ENCODE peak calls at places on chromosomes 11 and 22, in eight cellular contexts. One of them, this sample, is unnamed.
A peak's percentile ranks its signal among the peaks of the same experiment; 100 is the strongest.

GRCh38 chr22:49959782-49960158 is 802 bp upstream of the PIM3 start:
- DNase-seq in HFF-Myc: no peak
- DNase-seq in pancreas: peak; percentile 78
- DNase-seq in upper lobe of right lung: no peak
- DNase-seq in IMR-90: no peak
- DNase-seq in choroid plexus epithelial cell: peak; percentile 15
- DNase-seq in suprapubic skin: peak; percentile 86
- DNase-seq in Caco-2: no peak
- DNase-seq in this sample: no peak

GRCh38 chr11:122649133-122649532 is 6.4 kb upstream of the UBASH3B start:
- DNase-seq in HFF-Myc: no peak
- DNase-seq in pancreas: no peak
- DNase-seq in upper lobe of right lung: no peak
- DNase-seq in IMR-90: no peak
- DNase-seq in choroid plexus epithelial cell: peak; percentile 53
- DNase-seq in suprapubic skin: no peak
- DNase-seq in Caco-2: no peak
- DNase-seq in this sample: no peak

GRCh38 chr11:68200639-68201038 is 12.5 kb downstream of the KMT5B start:
- DNase-seq in HFF-Myc: no peak
- DNase-seq in pancreas: no peak
- DNase-seq in upper lobe of right lung: no peak
- DNase-seq in IMR-90: peak; percentile 81
- DNase-seq in choroid plexus epithelial cell: peak; percentile 50
- DNase-seq in suprapubic skin: no peak
- DNase-seq in Caco-2: no peak
- DNase-seq in this sample: no peak

GRCh38 chr11:58613228-58613627 is 9.2 kb upstream of the CNTF start:
- DNase-seq in HFF-Myc: no peak
- DNase-seq in pancreas: no peak
- DNase-seq in upper lobe of right lung: no peak
- DNase-seq in IMR-90: no peak
- DNase-seq in choroid plexus epithelial cell: no peak
- DNase-seq in suprapubic skin: no peak
- DNase-seq in Caco-2: no peak
- DNase-seq in this sample: no peak

GRCh38 chr22:19871845-19872778 is 17.4 kb upstream of the GNB1L start:
- DNase-seq in HFF-Myc: no peak
- DNase-seq in pancreas: no peak
- DNase-seq in upper lobe of right lung: peak; percentile 50
- DNase-seq in IMR-90: no peak
- DNase-seq in choroid plexus epithelial cell: no peak
- DNase-seq in suprapubic skin: peak; percentile 60
- DNase-seq in Caco-2: no peak
- DNase-seq in this sample: no peak

GRCh38 chr11:390175-390574 is 3.8 kb upstream of the PKP3 start:
- DNase-seq in HFF-Myc: no peak
- DNase-seq in pancreas: peak; percentile 49
- DNase-seq in upper lobe of right lung: no peak
- DNase-seq in IMR-90: no peak
- DNase-seq in choroid plexus epithelial cell: no peak
- DNase-seq in suprapubic skin: no peak
- DNase-seq in Caco-2: no peak
- DNase-seq in this sample: no peak

GRCh38 chr22:35601743-35602633 is 15.1 kb downstream of the MB start:
- DNase-seq in HFF-Myc: no peak
- DNase-seq in pancreas: no peak
- DNase-seq in upper lobe of right lung: peak; percentile 73
- DNase-seq in IMR-90: peak; percentile 72
- DNase-seq in choroid plexus epithelial cell: peak; percentile 89
- DNase-seq in suprapubic skin: no peak
- DNase-seq in Caco-2: no peak
- DNase-seq in this sample: no peak

GRCh38 chr11:101030015-101030414 is 99.6 kb downstream of the PGR start:
- DNase-seq in HFF-Myc: no peak
- DNase-seq in pancreas: no peak
- DNase-seq in upper lobe of right lung: no peak
- DNase-seq in IMR-90: no peak
- DNase-seq in choroid plexus epithelial cell: peak; percentile 19
- DNase-seq in suprapubic skin: no peak
- DNase-seq in Caco-2: no peak
- DNase-seq in this sample: no peak

GRCh38 chr11:101860694-101861371 is 54.0 kb upstream of the CEP126 start:
- DNase-seq in HFF-Myc: peak; percentile 51
- DNase-seq in pancreas: peak; percentile 35
- DNase-seq in upper lobe of right lung: peak; percentile 56
- DNase-seq in IMR-90: peak; percentile 76
- DNase-seq in choroid plexus epithelial cell: peak; percentile 86
- DNase-seq in suprapubic skin: no peak
- DNase-seq in Caco-2: peak; percentile 79
- DNase-seq in this sample: no peak

GRCh38 chr11:75773595-75774353 is 5.2 kb downstream of the DGAT2 start:
- DNase-seq in HFF-Myc: no peak
- DNase-seq in pancreas: no peak
- DNase-seq in upper lobe of right lung: no peak
- DNase-seq in IMR-90: no peak
- DNase-seq in choroid plexus epithelial cell: no peak
- DNase-seq in suprapubic skin: no peak
- DNase-seq in Caco-2: no peak
- DNase-seq in this sample: no peak
- H3K4me3 ChIP-seq in HFF-Myc: no peak overlapping the region
- H3K4me3 ChIP-seq in pancreas: no peak overlapping the region
- H3K4me3 ChIP-seq in upper lobe of right lung: no peak overlapping the region
- H3K4me3 ChIP-seq in IMR-90: no peak overlapping the region
- H3K4me3 ChIP-seq in choroid plexus epithelial cell: no peak overlapping the region
- H3K4me3 ChIP-seq in suprapubic skin: no peak overlapping the region
- H3K4me3 ChIP-seq in Caco-2: no peak overlapping the region
- H3K4me3 ChIP-seq in this sample: no peak overlapping the region

DNA sequence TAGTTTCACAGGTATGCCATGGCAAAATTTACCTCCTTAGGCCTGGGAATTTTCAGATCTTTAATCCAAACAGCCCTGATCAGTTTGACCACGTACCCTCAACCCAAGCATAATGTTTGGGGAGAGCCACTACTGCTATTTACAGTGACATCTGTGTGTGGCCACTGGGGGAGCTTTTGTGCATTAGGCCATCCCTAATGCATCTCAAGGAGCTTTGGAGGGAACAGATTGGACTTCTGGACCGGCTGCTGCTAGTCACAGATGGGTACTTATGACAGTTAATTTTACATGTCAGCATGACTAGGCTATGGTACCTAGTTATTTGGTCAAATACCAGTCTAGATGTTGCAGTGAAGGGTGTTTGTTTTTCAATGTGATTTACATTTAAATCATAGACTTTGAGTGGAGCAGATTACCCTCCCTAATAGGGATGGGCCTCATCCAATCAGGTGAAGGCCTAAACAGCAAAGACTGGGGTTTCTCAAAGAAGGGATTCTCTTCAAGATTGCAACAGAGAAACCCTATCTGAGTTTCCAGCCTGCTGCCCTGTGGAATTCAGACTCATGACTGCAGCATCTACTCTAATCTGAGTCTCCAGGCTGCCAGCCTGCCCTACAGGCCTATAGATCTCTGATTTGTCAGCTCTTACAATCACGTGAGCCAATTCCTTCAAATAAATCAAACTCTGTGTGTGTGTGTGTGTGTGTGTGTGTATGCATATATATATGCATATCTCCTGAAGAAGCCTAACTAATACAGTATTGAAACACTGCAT is 37.9 kb upstream of the GALNT18 start:
- DNase-seq in HFF-Myc: no peak
- DNase-seq in pancreas: no peak
- DNase-seq in upper lobe of right lung: no peak
- DNase-seq in IMR-90: no peak
- DNase-seq in choroid plexus epithelial cell: no peak
- DNase-seq in suprapubic skin: no peak
- DNase-seq in Caco-2: no peak
- DNase-seq in this sample: no peak
- TF ChIP-seq CTCF in HFF-Myc: peak; percentile 19
- TF ChIP-seq CTCF in pancreas: no peak
- TF ChIP-seq CTCF in upper lobe of right lung: peak; percentile 14
- TF ChIP-seq CTCF in IMR-90: no peak
- TF ChIP-seq CTCF in choroid plexus epithelial cell: peak; percentile 15
- TF ChIP-seq CTCF in suprapubic skin: peak; percentile 5
- TF ChIP-seq CTCF in Caco-2: peak; percentile 11
- TF ChIP-seq CTCF in this sample: peak; percentile 37

GRCh38 chr11:20518323-20518834 is 81.0 kb upstream of the SLC6A5 start:
- DNase-seq in HFF-Myc: no peak
- DNase-seq in pancreas: peak; percentile 20
- DNase-seq in upper lobe of right lung: peak; percentile 60
- DNase-seq in IMR-90: no peak
- DNase-seq in choroid plexus epithelial cell: no peak
- DNase-seq in suprapubic skin: no peak
- DNase-seq in Caco-2: no peak
- DNase-seq in this sample: no peak

GRCh38 chr11:20522536-20522935 is 76.9 kb upstream of the SLC6A5 start:
- DNase-seq in HFF-Myc: no peak
- DNase-seq in pancreas: no peak
- DNase-seq in upper lobe of right lung: no peak
- DNase-seq in IMR-90: no peak
- DNase-seq in choroid plexus epithelial cell: no peak
- DNase-seq in suprapubic skin: no peak
- DNase-seq in Caco-2: no peak
- DNase-seq in this sample: no peak
- H3K4me3 ChIP-seq in HFF-Myc: no peak overlapping the region
- H3K4me3 ChIP-seq in pancreas: no peak overlapping the region
- H3K4me3 ChIP-seq in upper lobe of right lung: no peak overlapping the region
- H3K4me3 ChIP-seq in IMR-90: no peak overlapping the region
- H3K4me3 ChIP-seq in choroid plexus epithelial cell: no peak overlapping the region
- H3K4me3 ChIP-seq in suprapubic skin: no peak overlapping the region
- H3K4me3 ChIP-seq in Caco-2: no peak overlapping the region
- H3K4me3 ChIP-seq in this sample: no peak overlapping the region

GRCh38 chr22:23156286-23156685 is 11.0 kb downstream of the RAB36 start:
- DNase-seq in HFF-Myc: no peak
- DNase-seq in pancreas: no peak
- DNase-seq in upper lobe of right lung: no peak
- DNase-seq in IMR-90: no peak
- DNase-seq in choroid plexus epithelial cell: no peak
- DNase-seq in suprapubic skin: no peak
- DNase-seq in Caco-2: no peak
- DNase-seq in this sample: no peak
- TF ChIP-seq CTCF in HFF-Myc: no peak
- TF ChIP-seq CTCF in pancreas: no peak
- TF ChIP-seq CTCF in upper lobe of right lung: no peak
- TF ChIP-seq CTCF in IMR-90: no peak
- TF ChIP-seq CTCF in choroid plexus epithelial cell: peak; percentile 22
- TF ChIP-seq CTCF in suprapubic skin: no peak
- TF ChIP-seq CTCF in Caco-2: no peak
- TF ChIP-seq CTCF in this sample: peak; percentile 15

DNA sequence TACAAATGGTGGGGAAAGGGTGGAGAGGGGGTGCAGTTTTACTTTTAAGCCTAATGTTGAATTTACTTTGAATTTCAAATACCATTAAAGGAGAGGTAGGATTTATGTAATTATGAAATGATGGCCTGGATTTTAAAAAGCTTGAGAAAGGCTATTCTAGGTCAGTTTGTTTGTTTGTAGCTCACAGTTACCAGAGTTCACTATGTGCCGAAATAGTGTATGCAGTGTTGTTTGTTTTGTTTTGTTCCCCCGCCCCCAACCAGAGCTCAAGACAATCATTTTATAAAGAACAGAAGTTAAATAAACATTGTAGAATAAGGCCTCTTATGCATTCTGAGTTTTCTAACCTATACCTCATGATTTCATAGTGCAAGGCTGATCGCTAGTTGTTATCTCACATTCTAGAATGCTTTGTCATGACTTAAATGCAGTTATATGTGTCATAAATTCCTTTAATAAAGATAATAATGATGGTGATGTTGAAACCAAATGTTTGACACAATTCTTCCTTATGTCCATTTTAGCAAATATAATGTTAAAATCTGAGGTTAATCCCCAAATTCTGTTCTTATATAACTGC is 7.8 kb downstream of the KCNA4 start:
- DNase-seq in HFF-Myc: no peak
- DNase-seq in pancreas: no peak
- DNase-seq in upper lobe of right lung: no peak
- DNase-seq in IMR-90: no peak
- DNase-seq in choroid plexus epithelial cell: peak; percentile 23
- DNase-seq in suprapubic skin: no peak
- DNase-seq in Caco-2: no peak
- DNase-seq in this sample: no peak
- H3K4me3 ChIP-seq in HFF-Myc: no peak overlapping the region
- H3K4me3 ChIP-seq in pancreas: no peak overlapping the region
- H3K4me3 ChIP-seq in upper lobe of right lung: no peak overlapping the region
- H3K4me3 ChIP-seq in IMR-90: no peak overlapping the region
- H3K4me3 ChIP-seq in choroid plexus epithelial cell: no peak overlapping the region
- H3K4me3 ChIP-seq in suprapubic skin: no peak overlapping the region
- H3K4me3 ChIP-seq in Caco-2: no peak overlapping the region
- H3K4me3 ChIP-seq in this sample: no peak overlapping the region

GRCh38 chr11:4203603-4204360 is 109.2 kb downstream of the RRM1 start:
- DNase-seq in HFF-Myc: no peak
- DNase-seq in pancreas: no peak
- DNase-seq in upper lobe of right lung: no peak
- DNase-seq in IMR-90: no peak
- DNase-seq in choroid plexus epithelial cell: no peak
- DNase-seq in suprapubic skin: no peak
- DNase-seq in Caco-2: no peak
- DNase-seq in this sample: no peak
- TF ChIP-seq CTCF in HFF-Myc: no peak
- TF ChIP-seq CTCF in pancreas: no peak
- TF ChIP-seq CTCF in upper lobe of right lung: no peak
- TF ChIP-seq CTCF in IMR-90: no peak
- TF ChIP-seq CTCF in choroid plexus epithelial cell: peak; percentile 11
- TF ChIP-seq CTCF in suprapubic skin: no peak
- TF ChIP-seq CTCF in Caco-2: peak; percentile 12
- TF ChIP-seq CTCF in this sample: peak; percentile 15

GRCh38 chr11:56994532-56994931 is 5.8 kb downstream of the OR5AK2 start:
- DNase-seq in HFF-Myc: no peak
- DNase-seq in pancreas: no peak
- DNase-seq in upper lobe of right lung: no peak
- DNase-seq in IMR-90: no peak
- DNase-seq in choroid plexus epithelial cell: no peak
- DNase-seq in suprapubic skin: no peak
- DNase-seq in Caco-2: no peak
- DNase-seq in this sample: no peak
- H3K4me3 ChIP-seq in HFF-Myc: no peak overlapping the region
- H3K4me3 ChIP-seq in pancreas: no peak overlapping the region
- H3K4me3 ChIP-seq in upper lobe of right lung: no peak overlapping the region
- H3K4me3 ChIP-seq in IMR-90: no peak overlapping the region
- H3K4me3 ChIP-seq in choroid plexus epithelial cell: no peak overlapping the region
- H3K4me3 ChIP-seq in suprapubic skin: no peak overlapping the region
- H3K4me3 ChIP-seq in Caco-2: no peak overlapping the region
- H3K4me3 ChIP-seq in this sample: no peak overlapping the region

GRCh38 chr11:126391970-126392637 is 36.6 kb downstream of the ST3GAL4 start:
- DNase-seq in HFF-Myc: no peak
- DNase-seq in pancreas: no peak
- DNase-seq in upper lobe of right lung: peak; percentile 36
- DNase-seq in IMR-90: no peak
- DNase-seq in choroid plexus epithelial cell: no peak
- DNase-seq in suprapubic skin: peak; percentile 40
- DNase-seq in Caco-2: peak; percentile 51
- DNase-seq in this sample: no peak
- TF ChIP-seq CTCF in HFF-Myc: no peak
- TF ChIP-seq CTCF in pancreas: no peak
- TF ChIP-seq CTCF in upper lobe of right lung: no peak
- TF ChIP-seq CTCF in IMR-90: no peak
- TF ChIP-seq CTCF in choroid plexus epithelial cell: peak; percentile 26
- TF ChIP-seq CTCF in suprapubic skin: no peak
- TF ChIP-seq CTCF in Caco-2: peak; percentile 31
- TF ChIP-seq CTCF in this sample: peak; percentile 19

DNA sequence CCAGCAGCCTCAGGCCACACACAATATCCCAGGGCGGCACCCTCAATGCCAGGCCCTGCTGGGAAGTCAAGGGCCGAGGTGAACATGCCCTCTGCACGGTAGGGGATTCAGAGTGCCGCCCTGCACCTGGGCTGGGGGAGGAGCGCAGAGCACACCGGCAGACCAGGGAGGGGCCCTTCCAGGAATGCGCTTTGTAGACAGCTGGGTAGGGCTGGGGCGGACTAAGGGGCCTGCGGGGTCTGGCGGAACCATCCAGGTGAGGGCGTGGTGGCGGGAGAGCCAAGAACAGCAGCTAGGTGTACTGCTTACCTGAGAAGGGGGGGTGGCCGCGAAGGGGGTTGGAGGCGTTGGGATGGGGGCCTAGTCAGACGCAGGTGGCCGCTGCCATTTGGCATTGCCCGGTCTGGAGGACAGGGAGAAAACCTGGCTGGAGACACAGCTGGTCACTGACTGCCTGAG is 26.0 kb downstream of the DUSP8 start:
- DNase-seq in HFF-Myc: no peak
- DNase-seq in pancreas: no peak
- DNase-seq in upper lobe of right lung: no peak
- DNase-seq in IMR-90: no peak
- DNase-seq in choroid plexus epithelial cell: no peak
- DNase-seq in suprapubic skin: no peak
- DNase-seq in Caco-2: peak; percentile 63
- DNase-seq in this sample: no peak
- H3K4me3 ChIP-seq in HFF-Myc: no peak overlapping the region
- H3K4me3 ChIP-seq in pancreas: peak overlapping the region; percentile 59
- H3K4me3 ChIP-seq in upper lobe of right lung: peak overlapping the region; percentile 46
- H3K4me3 ChIP-seq in IMR-90: no peak overlapping the region
- H3K4me3 ChIP-seq in choroid plexus epithelial cell: no peak overlapping the region
- H3K4me3 ChIP-seq in suprapubic skin: peak overlapping the region; percentile 39
- H3K4me3 ChIP-seq in Caco-2: peak overlapping the region; percentile 48
- H3K4me3 ChIP-seq in this sample: no peak overlapping the region

This sample was measured in epithelial cell of proximal tubule.